ENCODE peak calls at places on chromosomes 6 and 20, in four cellular contexts. H is AG09319, E is heart left ventricle, G is type B pancreatic cell. C is an unnamed sample.

GRCh38 chr6:30074331-30075093 is 1.1 kb downstream of the RNF39 start:
- DNase-seq in E (no peak), G (no peak), H (no peak), C (no peak)

GRCh38 chr20:39873286-39873685 is 815.8 kb downstream of the MAFB start:
- DNase-seq in E (no peak), G (no peak), H (no peak), C (no peak)

GRCh38 chr6:137853569-137854213 is 13.4 kb upstream of the TNFAIP3 start:
- DNase-seq in E (no peak), H (no peak), G (no peak), C (no peak)

GRCh38 chr6:109610555-109610954 is 80.4 kb downstream of the AK9 start:
- DNase-seq in G (no peak), H (no peak), E (no peak), C (no peak)

GRCh38 chr6:89930789-89931188 is 36.5 kb downstream of the GJA10 start:
- DNase-seq in H (no peak), E (no peak), G (no peak), C (no peak)

GRCh38 chr20:14643146-14643545 is 305.7 kb upstream of the FLRT3 start:
- DNase-seq in H (no peak), E (no peak), G (no peak), C (no peak)

GRCh38 chr6:36340671-36341454 is 4.2 kb upstream of the BNIP5 start:
- DNase-seq in H (peak; percentile 5), G (peak; percentile 82), E (peak; percentile 92), C (peak; percentile 84)

GRCh38 chr20:38304845-38305447 is 990 bp downstream of the BPI start:
- DNase-seq in H (no peak), G (no peak), E (no peak), C (peak; percentile 84)

GRCh38 chr6:140475086-140475485 is 1100.6 kb upstream of the CITED2 start:
- DNase-seq in H (no peak), G (no peak), E (no peak), C (no peak)

GRCh38 chr6:11354019-11354418 is 121.6 kb upstream of the NEDD9 start:
- DNase-seq in G (no peak), E (no peak), H (no peak), C (no peak)

GRCh38 chr6:85360794-85361642 is 88.9 kb upstream of the NT5E start:
- DNase-seq in G (no peak), E (no peak), H (peak; percentile 85), C (peak; percentile 72)

GRCh38 chr20:36604952-36605308 is 649 bp upstream of the RAB5IF start:
- DNase-seq in H (no peak), E (peak; percentile 64), G (no peak), C (no peak)

GRCh38 chr20:44465001-44465560 is 10.6 kb upstream of the TTPAL start:
- DNase-seq in G (no peak), H (no peak), E (no peak), C (peak; percentile 56)

GRCh38 chr6:6856538-6857523 is 250.9 kb upstream of the RREB1 start:
- DNase-seq in G (no peak), E (peak; percentile 82), H (no peak), C (peak; percentile 35)

GRCh38 chr20:661474-662288 is 8.7 kb upstream of the SRXN1 start:
- DNase-seq in E (no peak), G (no peak), H (no peak), C (no peak)
- TF ChIP-seq CTCF in E (no peak), G (no peak), H (no peak), C (no peak)

DNA sequence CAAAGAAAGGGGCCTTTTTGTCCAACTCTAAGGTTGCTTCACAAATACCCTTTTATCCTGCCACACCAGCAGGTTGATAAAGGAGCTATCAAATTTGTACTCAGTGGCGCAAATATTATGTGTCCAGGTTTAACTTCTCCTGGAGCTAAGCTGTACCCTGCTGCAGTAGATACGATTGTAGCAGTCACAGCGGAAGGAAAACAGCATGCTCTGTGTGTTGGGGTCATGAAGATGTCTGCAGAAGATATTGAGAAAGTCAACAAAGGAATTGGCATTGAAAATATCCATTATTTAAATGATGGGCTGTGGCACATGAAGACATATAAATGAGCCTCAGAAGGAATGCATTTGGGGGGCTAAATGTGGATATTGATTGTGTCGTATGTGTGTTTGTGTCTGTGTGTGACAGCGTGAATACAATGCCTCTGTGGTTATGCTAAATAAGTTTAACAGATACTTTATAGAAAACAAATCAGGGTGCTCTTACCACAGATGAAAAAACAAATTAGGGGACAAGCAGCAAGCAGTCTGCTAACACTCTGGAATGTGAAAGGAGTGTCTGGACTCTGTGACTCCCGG is 33.6 kb downstream of the HM13 start:
- DNase-seq in E (no peak), H (no peak), G (no peak), C (no peak)
- TF ChIP-seq CTCF in E (no peak), H (no peak), G (no peak), C (peak; percentile 0)

DNA sequence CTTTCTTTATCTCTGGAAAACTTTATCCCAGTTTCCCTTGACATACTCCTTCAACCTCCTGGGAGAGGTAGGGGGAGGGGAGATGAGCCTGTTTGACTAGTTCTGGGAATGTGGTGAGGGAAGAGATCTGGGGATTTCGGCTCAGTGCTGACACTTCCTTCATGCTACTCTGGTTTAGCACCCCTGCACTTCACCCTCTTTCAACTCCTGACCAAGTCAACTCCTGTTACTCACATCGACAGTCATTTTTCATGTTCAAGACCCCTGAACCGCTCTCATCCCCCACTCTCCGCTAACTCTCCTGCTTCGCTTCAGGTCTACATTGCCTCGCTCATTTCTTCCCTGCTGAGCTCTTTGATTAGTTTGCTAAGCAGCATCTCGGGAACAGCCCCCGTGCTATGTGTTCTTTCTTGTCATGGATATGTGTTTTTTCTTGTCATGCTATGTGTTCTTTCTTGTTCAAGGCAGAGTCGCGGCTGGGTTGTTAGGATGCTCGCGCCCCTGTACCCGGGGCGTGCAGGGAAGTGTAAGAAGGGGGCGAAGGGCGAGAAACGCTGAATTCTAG is 16.6 kb upstream of the TRIM27 start:
- DNase-seq in E (no peak), G (no peak), H (no peak), C (peak; percentile 75)
- TF ChIP-seq CTCF in E (no peak), G (no peak), H (no peak), C (no peak)

DNA sequence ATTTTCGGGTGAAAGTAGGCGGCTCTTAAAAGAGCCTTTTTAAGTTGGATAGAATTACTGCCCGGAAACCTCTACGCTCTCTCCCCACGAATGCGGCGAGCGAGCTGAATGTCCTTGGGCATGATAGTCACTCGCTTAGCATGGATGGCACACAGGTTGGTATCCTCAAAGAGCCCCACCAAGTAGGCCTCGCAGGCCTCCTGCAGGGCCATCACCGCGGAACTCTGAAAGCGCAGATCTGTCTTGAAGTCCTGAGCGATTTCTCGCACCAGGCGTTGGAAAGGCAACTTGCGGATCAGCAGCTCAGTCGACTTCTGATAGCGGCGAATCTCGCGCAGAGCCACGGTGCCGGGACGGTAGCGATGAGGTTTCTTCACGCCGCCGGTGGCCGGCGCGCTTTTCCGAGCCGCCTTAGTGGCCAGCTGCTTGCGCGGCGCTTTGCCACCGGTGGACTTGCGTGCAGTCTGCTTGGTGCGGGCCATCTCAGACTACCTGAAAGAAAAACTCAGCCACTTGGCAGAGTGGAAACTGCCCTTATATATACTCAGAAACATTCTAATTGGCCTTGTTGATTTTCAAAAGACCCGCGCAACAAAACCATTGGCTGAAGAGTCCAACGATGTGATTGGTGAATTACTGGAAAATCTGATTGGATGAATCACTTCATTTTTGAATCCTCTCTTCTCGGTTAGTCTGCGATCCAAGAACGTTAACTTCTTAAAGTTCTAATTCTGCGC is 93.9 kb upstream of the BTN3A2 start:
- DNase-seq in E (peak; percentile 65), G (no peak), H (peak; percentile 63), C (peak; percentile 85)
- TF ChIP-seq CTCF in E (no peak), G (peak; percentile 8), H (no peak), C (no peak)